ENCODE peak calls at places on chromosomes 2 and 18, in six cellular contexts. I is colonic mucosa, P is MCF 10A, Y is astrocyte of the cerebellum, F is RWPE1, J is Calu3. M is an unnamed sample.

GRCh38 chr2:10414000-10414451 is 34.1 kb downstream of the ODC1 start:
- DNase-seq in I (peak), P (peak), Y (no peak), F (peak), J (peak), M (no peak)

GRCh38 chr2:17800693-17801458 is 15.4 kb upstream of the MSGN1 start:
- DNase-seq in I (peak), P (no peak), Y (no peak), F (no peak), J (no peak), M (no peak)

GRCh38 chr2:178512491-178512890 is 32.2 kb downstream of the PLEKHA3 start:
- DNase-seq in I (no peak), P (peak), Y (peak), F (peak), J (no peak), M (no peak)

GRCh38 chr2:64675860-64676259 is 22.1 kb upstream of the SERTAD2 start:
- DNase-seq in I (no peak), P (peak), Y (no peak), F (peak), J (no peak), M (no peak)

GRCh38 chr18:21714472-21714871 is 9.9 kb upstream of the ABHD3 start:
- DNase-seq in I (no peak), P (no peak), Y (no peak), F (no peak), J (no peak), M (no peak)

GRCh38 chr2:28393115-28393836 is 618 bp downstream of the FOSL2 start:
- DNase-seq in I (peak), P (peak), Y (no peak), F (no peak), J (peak), M (no peak)

GRCh38 chr18:36899289-36899688 is 70.4 kb downstream of the KIAA1328 start:
- DNase-seq in I (no peak), P (peak), Y (no peak), F (no peak), J (no peak), M (no peak)

GRCh38 chr2:101722878-101723277 is 25.4 kb downstream of the MAP4K4 start:
- DNase-seq in I (no peak), P (no peak), Y (no peak), F (no peak), J (no peak), M (no peak)

GRCh38 chr2:205323929-205324328 is 358.4 kb upstream of the NRP2 start:
- DNase-seq in I (no peak), P (peak), Y (no peak), F (no peak), J (no peak), M (no peak)

GRCh38 chr18:9814431-9814830 is 71.3 kb upstream of the TXNDC2 start:
- DNase-seq in I (no peak), P (peak), Y (peak), F (no peak), J (no peak), M (no peak)

GRCh38 chr2:121076885-121077549 is 208.0 kb downstream of the TFCP2L1 start:
- DNase-seq in I (peak), P (peak), Y (no peak), F (peak), J (peak), M (peak)

GRCh38 chr18:76274470-76275289 is 220.4 kb downstream of the ZNF516 start:
- DNase-seq in I (no peak), P (no peak), Y (no peak), F (no peak), J (peak), M (no peak)

GRCh38 chr18:10230072-10230471 is 224.4 kb upstream of the APCDD1 start:
- DNase-seq in I (no peak), P (peak), Y (no peak), F (peak), J (no peak), M (no peak)

GRCh38 chr2:55014962-55015939 is 35.0 kb downstream of the RTN4 start:
- DNase-seq in I (peak), P (peak), Y (peak), F (peak), J (peak), M (no peak)

GRCh38 chr2:36489296-36489695 is 108.7 kb downstream of the FEZ2 start:
- DNase-seq in I (no peak), P (peak), Y (no peak), F (peak), J (no peak), M (no peak)

GRCh38 chr2:201452058-201452736 is 657 bp downstream of the STRADB start:
- DNase-seq in I (peak), P (no peak), Y (no peak), F (no peak), J (no peak), M (no peak)

GRCh38 chr2:197647961-197648690 is 27.3 kb downstream of the RFTN2 start:
- DNase-seq in I (no peak), P (no peak), Y (no peak), F (no peak), J (no peak), M (no peak)

GRCh38 chr18:79965119-79965902 is 868 bp downstream of the HSBP1L1 start:
- DNase-seq in I (peak), P (peak), Y (peak), F (peak), J (peak), M (peak)

GRCh38 chr2:22536131-22536530 is 848.8 kb upstream of the KLHL29 start:
- DNase-seq in I (no peak), P (no peak), Y (no peak), F (peak), J (no peak), M (no peak)

GRCh38 chr18:45567123-45567522 is 48.2 kb upstream of the SLC14A2 start:
- DNase-seq in I (no peak), P (no peak), Y (peak), F (no peak), J (no peak), M (no peak)

GRCh38 chr2:139924070-139924469 is 1143.9 kb upstream of the NXPH2 start:
- DNase-seq in I (no peak), P (no peak), Y (no peak), F (no peak), J (no peak), M (no peak)

GRCh38 chr2:111965062-111965461 is 66.7 kb downstream of the MERTK start:
- DNase-seq in I (no peak), P (no peak), Y (no peak), F (no peak), J (no peak), M (no peak)

GRCh38 chr2:176419591-176420071 is 150.4 kb downstream of the MTX2 start:
- DNase-seq in I (no peak), P (no peak), Y (no peak), F (peak), J (no peak), M (no peak)

GRCh38 chr2:26214759-26215158 is 29.7 kb downstream of the HADHA start:
- DNase-seq in I (no peak), P (no peak), Y (no peak), F (no peak), J (no peak), M (no peak)

GRCh38 chr2:177265386-177265690 is 811 bp upstream of the NFE2L2 start:
- DNase-seq in I (peak), P (no peak), Y (no peak), F (no peak), J (no peak), M (no peak)

GRCh38 chr2:138277062-138277461 is 224.5 kb upstream of the SPOPL start:
- DNase-seq in I (no peak), P (no peak), Y (no peak), F (no peak), J (no peak), M (no peak)

GRCh38 chr2:161418715-161419337 is 2.7 kb downstream of the TBR1 start:
- DNase-seq in I (peak), P (no peak), Y (no peak), F (no peak), J (no peak), M (no peak)

GRCh38 chr2:169828141-169828811 is 1.0 kb downstream of the UBR3 start:
- DNase-seq in I (peak), P (peak), Y (no peak), F (peak), J (peak), M (no peak)

GRCh38 chr2:102027036-102027702 is 35.4 kb downstream of the IL1R2 start:
- DNase-seq in I (no peak), P (no peak), Y (peak), F (no peak), J (no peak), M (no peak)

GRCh38 chr18:12283256-12283655 is 24.8 kb upstream of the TUBB6 start:
- DNase-seq in I (no peak), P (peak), Y (no peak), F (peak), J (no peak), M (no peak)
- TF ChIP-seq CTCF in I (no peak), P (no peak), Y (peak), F (no peak), J (no peak), M (no peak)

GRCh38 chr2:196601430-196602306 is 37.8 kb upstream of the CCDC150 start:
- DNase-seq in I (no peak), P (peak), Y (peak), F (peak), J (peak), M (no peak)
- TF ChIP-seq CTCF in I (no peak), P (no peak), Y (no peak), F (no peak), J (no peak), M (no peak)

GRCh38 chr2:74179063-74179865 is 585 bp upstream of the MOB1A start:
- DNase-seq in I (no peak), P (peak), Y (no peak), F (no peak), J (no peak), M (no peak)
- TF ChIP-seq CTCF in I (no peak), P (peak), Y (peak), F (peak), J (peak), M (no peak)

GRCh38 chr2:99403524-99403923 is 66.3 kb downstream of the EIF5B start:
- DNase-seq in I (no peak), P (no peak), Y (no peak), F (no peak), J (no peak), M (no peak)
- TF ChIP-seq CTCF in I (no peak), P (no peak), Y (peak), F (no peak), J (no peak), M (no peak)

GRCh38 chr18:49059028-49059670 is 108.4 kb upstream of the SMAD7 start:
- DNase-seq in I (no peak), P (no peak), Y (no peak), F (no peak), J (no peak), M (no peak)
- TF ChIP-seq CTCF in I (no peak), P (no peak), Y (peak), F (no peak), J (no peak), M (no peak)

M was measured in omental fat pad.